ENCODE peak calls at places on chromosome 13, in five cellular contexts. W is WTC11; M is central memory CD8-positive, alpha-beta T cell; T is LHCN-M2; P is RCC 7860. K is an unnamed sample.

GRCh38 chr13:49679244-49679643 is 12.0 kb downstream of the EBPL start:
- DNase-seq in W (no peak), M (no peak), T (no peak), P (no peak), K (no peak)

GRCh38 chr13:96792736-96793444 is 201.4 kb downstream of the OXGR1 start:
- DNase-seq in W (no peak), M (no peak), T (peak; percentile 46), P (no peak), K (no peak)

GRCh38 chr13:110716235-110716505 is 2.7 kb downstream of the ING1 start:
- DNase-seq in W (no peak), M (no peak), T (peak; percentile 21), P (no peak), K (no peak)

GRCh38 chr13:80979035-80979641 is 638.2 kb upstream of the SPRY2 start:
- DNase-seq in W (peak; percentile 53), M (no peak), T (peak; percentile 66), P (peak; percentile 39), K (peak; percentile 28)

GRCh38 chr13:94550030-94550738 is 45.8 kb downstream of the TGDS start:
- DNase-seq in W (no peak), M (no peak), T (no peak), P (peak; percentile 42), K (peak; percentile 38)

GRCh38 chr13:95354156-95354555 is 52.9 kb upstream of the ABCC4 start:
- DNase-seq in W (no peak), M (no peak), T (no peak), P (no peak), K (no peak)

GRCh38 chr13:113625965-113626661 is 31.9 kb downstream of the ATP4B start:
- DNase-seq in W (no peak), M (no peak), T (peak; percentile 24), P (no peak), K (no peak)

GRCh38 chr13:99280166-99280565 is 22.0 kb upstream of the GPR18 start:
- DNase-seq in W (no peak), M (no peak), T (peak; percentile 19), P (peak; percentile 62), K (no peak)

GRCh38 chr13:73993661-73994060 is 140.5 kb downstream of the KLF12 start:
- DNase-seq in W (no peak), M (no peak), T (peak; percentile 29), P (no peak), K (no peak)

GRCh38 chr13:107907065-107907464 is 308.3 kb downstream of the LIG4 start:
- DNase-seq in W (no peak), M (no peak), T (no peak), P (no peak), K (no peak)

GRCh38 chr13:91292630-91293221 is 54.8 kb upstream of the MIR17HG start:
- DNase-seq in W (no peak), M (no peak), T (no peak), P (no peak), K (no peak)

GRCh38 chr13:27919934-27920676 is at the start of gene PDX1:
- DNase-seq in W (peak; percentile 77), M (no peak), T (no peak), P (no peak), K (no peak)

GRCh38 chr13:109227344-109227940 is 558.9 kb downstream of the IRS2 start:
- DNase-seq in W (no peak), M (no peak), T (no peak), P (no peak), K (no peak)

GRCh38 chr13:48302920-48303330 is 626 bp upstream of the RB1 start:
- DNase-seq in W (no peak), M (no peak), T (no peak), P (peak; percentile 5), K (no peak)

GRCh38 chr13:92175330-92175729 is 776.9 kb downstream of the GPC5 start:
- DNase-seq in W (peak; percentile 17), M (no peak), T (peak; percentile 4), P (peak; percentile 5), K (no peak)

GRCh38 chr13:112943309-112944125 is 25.5 kb upstream of the MCF2L start:
- DNase-seq in W (peak; percentile 65), M (no peak), T (no peak), P (no peak), K (no peak)

GRCh38 chr13:39815345-39816111 is 160.1 kb downstream of the COG6 start:
- DNase-seq in W (no peak), M (no peak), T (no peak), P (no peak), K (no peak)

GRCh38 chr13:112441779-112442310 is 65.7 kb downstream of the SPACA7 start:
- DNase-seq in W (no peak), M (no peak), T (no peak), P (no peak), K (no peak)

GRCh38 chr13:30708541-30708940 is 26.8 kb upstream of the ALOX5AP start:
- DNase-seq in W (no peak), M (no peak), T (no peak), P (no peak), K (no peak)

GRCh38 chr13:42970824-42971669 is 21.0 kb downstream of the EPSTI1 start:
- DNase-seq in W (peak; percentile 41), M (no peak), T (peak; percentile 73), P (peak; percentile 24), K (peak; percentile 52)

GRCh38 chr13:111492958-111493357 is 172.5 kb downstream of the TEX29 start:
- DNase-seq in W (no peak), M (no peak), T (no peak), P (no peak), K (no peak)

GRCh38 chr13:28753208-28753892 is 34.6 kb upstream of the SLC46A3 start:
- DNase-seq in W (peak; percentile 36), M (no peak), T (peak; percentile 94), P (peak; percentile 88), K (peak; percentile 74)

GRCh38 chr13:109156181-109156935 is 526.9 kb downstream of the MYO16 start:
- DNase-seq in W (no peak), M (no peak), T (peak; percentile 85), P (peak; percentile 80), K (no peak)

GRCh38 chr13:75443356-75443958 is 38.5 kb downstream of the TBC1D4 start:
- DNase-seq in W (no peak), M (no peak), T (no peak), P (no peak), K (no peak)

GRCh38 chr13:25286308-25286968 is 850 bp downstream of the MTMR6 start:
- DNase-seq in W (no peak), M (peak; percentile 37), T (peak; percentile 50), P (peak; percentile 34), K (no peak)

GRCh38 chr13:37716796-37717195 is 118.2 kb upstream of the POSTN start:
- DNase-seq in W (no peak), M (no peak), T (no peak), P (no peak), K (no peak)

GRCh38 chr13:33379597-33379996 is 94.0 kb upstream of the STARD13 start:
- DNase-seq in W (peak; percentile 18), M (no peak), T (no peak), P (no peak), K (no peak)

GRCh38 chr13:31859546-31859945 is 120.2 kb downstream of the RXFP2 start:
- DNase-seq in W (no peak), M (no peak), T (no peak), P (no peak), K (no peak)

GRCh38 chr13:67238277-67238859 is 8.2 kb upstream of the PCDH9 start:
- DNase-seq in W (no peak), M (no peak), T (peak; percentile 56), P (peak; percentile 16), K (no peak)

GRCh38 chr13:111114362-111115050 is 604 bp upstream of the ARHGEF7 start:
- DNase-seq in W (peak; percentile 44), M (no peak), T (no peak), P (no peak), K (no peak)

GRCh38 chr13:32212420-32212819 is 102.7 kb downstream of the ZAR1L start:
- DNase-seq in W (no peak), M (no peak), T (peak; percentile 85), P (no peak), K (no peak)

GRCh38 chr13:108734676-108735075 is 105.3 kb downstream of the MYO16 start:
- DNase-seq in W (peak; percentile 32), M (no peak), T (no peak), P (no peak), K (peak; percentile 50)

GRCh38 chr13:44894001-44894770 is 95.1 kb downstream of the NUFIP1 start:
- DNase-seq in W (no peak), M (no peak), T (no peak), P (no peak), K (no peak)

GRCh38 chr13:94710081-94710809 is 2.1 kb downstream of the SOX21 start:
- DNase-seq in W (no peak), M (no peak), T (no peak), P (no peak), K (no peak)

K was measured in iPS DF 19.7.